ENCODE peak calls at places on chromosomes 12 and 14, in five cellular contexts. H is fibroblast of the conjunctiva, B is A549, O is astrocyte of the hippocampus, G is germinal center. I is an unnamed sample.

GRCh38 chr14:93099187-93099586 is 16.5 kb downstream of the ITPK1 start:
- DNase-seq in H (no peak), B (no peak), O (no peak), G (no peak), I (no peak)

GRCh38 chr12:64611430-64612286 is 1.4 kb downstream of the RASSF3 start:
- DNase-seq in H (no peak), B (no peak), O (peak; percentile 59), G (peak; percentile 35), I (no peak)

GRCh38 chr12:49088190-49088931 is 6.2 kb downstream of the DHH start:
- DNase-seq in H (peak; percentile 81), B (peak; percentile 89), O (peak; percentile 95), G (peak; percentile 80), I (peak; percentile 47)

GRCh38 chr12:57756406-57757341 is 1.8 kb downstream of the MARCHF9 start:
- DNase-seq in H (no peak), B (peak; percentile 94), O (peak; percentile 64), G (peak; percentile 86), I (no peak)

GRCh38 chr14:37830271-37830670 is 234.8 kb downstream of the TTC6 start:
- DNase-seq in H (no peak), B (no peak), O (no peak), G (no peak), I (no peak)

GRCh38 chr14:88013750-88014349 is 8.9 kb downstream of the GPR65 start:
- DNase-seq in H (peak; percentile 47), B (peak; percentile 63), O (peak; percentile 79), G (peak; percentile 44), I (peak; percentile 1)

GRCh38 chr12:130644124-130644523 is 72.0 kb downstream of the RIMBP2 start:
- DNase-seq in H (no peak), B (no peak), O (no peak), G (no peak), I (no peak)

GRCh38 chr12:132489078-132489601 is 811 bp upstream of the FBRSL1 start:
- DNase-seq in H (no peak), B (no peak), O (peak; percentile 15), G (peak; percentile 63), I (no peak)

GRCh38 chr14:102095871-102096568 is 9.2 kb upstream of the HSP90AA1 start:
- DNase-seq in H (no peak), B (no peak), O (peak; percentile 34), G (no peak), I (no peak)